ENCODE peak calls at places on chromosomes 3 and 15, in eight cellular contexts. R is tibial nerve; M is psoas muscle; C is SK-N-SH; F is CD4-positive, alpha-beta memory T cell; G is pancreas; P is PC-3; I is choroid plexus epithelial cell. H is an unnamed sample.

GRCh38 chr3:178561239-178561638 is 25.0 kb downstream of the KCNMB2 start:
- DNase-seq in R (no peak), M (no peak), C (no peak), F (no peak), G (no peak), P (no peak), I (peak), H (no peak)

GRCh38 chr3:60198179-60198578 is 1053.1 kb downstream of the FHIT start:
- DNase-seq in R (no peak), M (no peak), C (no peak), F (no peak), G (no peak), P (no peak), I (no peak), H (no peak)

GRCh38 chr3:37457392-37458065 is 283.1 kb upstream of the LRRFIP2 start:
- DNase-seq in R (no peak), M (peak), C (no peak), F (no peak), G (no peak), P (no peak), I (peak), H (no peak)

GRCh38 chr3:52844290-52844985 is 9.6 kb upstream of the MUSTN1 start:
- DNase-seq in R (no peak), M (peak), C (no peak), F (no peak), G (no peak), P (no peak), I (no peak), H (no peak)

GRCh38 chr15:88187195-88187594 is 69.3 kb downstream of the NTRK3 start:
- DNase-seq in R (no peak), M (no peak), C (no peak), F (no peak), G (no peak), P (peak), I (no peak), H (no peak)

GRCh38 chr15:61275901-61276300 is 46.8 kb upstream of the RORA start:
- DNase-seq in R (no peak), M (no peak), C (peak), F (no peak), G (no peak), P (no peak), I (no peak), H (no peak)

GRCh38 chr3:128343287-128344045 is 123.2 kb downstream of the DNAJB8 start:
- DNase-seq in R (no peak), M (peak), C (peak), F (no peak), G (no peak), P (peak), I (peak), H (peak)

GRCh38 chr3:179068779-179069530 is 2.7 kb downstream of the ZMAT3 start:
- DNase-seq in R (no peak), M (no peak), C (peak), F (no peak), G (no peak), P (peak), I (peak), H (no peak)

GRCh38 chr3:188749010-188749617 is 422.7 kb upstream of the TPRG1 start:
- DNase-seq in R (no peak), M (no peak), C (peak), F (peak), G (no peak), P (peak), I (peak), H (no peak)

GRCh38 chr3:17183951-17184550 is 299.3 kb downstream of the PLCL2 start:
- DNase-seq in R (no peak), M (no peak), C (no peak), F (no peak), G (no peak), P (peak), I (peak), H (peak)

GRCh38 chr3:35946857-35947514 is 307.7 kb downstream of the ARPP21 start:
- DNase-seq in R (no peak), M (no peak), C (no peak), F (no peak), G (no peak), P (no peak), I (no peak), H (no peak)

GRCh38 chr15:60507596-60508424 is 28.9 kb upstream of the ICE2 start:
- DNase-seq in R (peak), M (no peak), C (peak), F (peak), G (no peak), P (peak), I (peak), H (no peak)

GRCh38 chr15:67825880-67826716 is 789 bp downstream of the SKOR1 start:
- DNase-seq in R (no peak), M (peak), C (no peak), F (peak), G (peak), P (no peak), I (no peak), H (no peak)

GRCh38 chr15:25701716-25702465 is 161.2 kb downstream of the ATP10A start:
- DNase-seq in R (no peak), M (no peak), C (no peak), F (no peak), G (no peak), P (no peak), I (no peak), H (no peak)

GRCh38 chr3:55042591-55042990 is 114.7 kb upstream of the LRTM1 start:
- DNase-seq in R (no peak), M (no peak), C (no peak), F (no peak), G (no peak), P (no peak), I (peak), H (no peak)

GRCh38 chr15:39574416-39574815 is 6.5 kb upstream of the THBS1 start:
- DNase-seq in R (no peak), M (no peak), C (no peak), F (no peak), G (no peak), P (no peak), I (no peak), H (no peak)

GRCh38 chr15:67724679-67725365 is 100.5 kb upstream of the SKOR1 start:
- DNase-seq in R (no peak), M (no peak), C (no peak), F (no peak), G (no peak), P (no peak), I (no peak), H (no peak)

GRCh38 chr3:142134799-142135325 is 14.5 kb downstream of the TFDP2 start:
- DNase-seq in R (no peak), M (no peak), C (no peak), F (no peak), G (no peak), P (no peak), I (no peak), H (no peak)

GRCh38 chr3:58577269-58577821 is at the start of gene FAM107A:
- DNase-seq in R (peak), M (peak), C (no peak), F (no peak), G (no peak), P (peak), I (peak), H (no peak)

GRCh38 chr3:96813820-96814580 is 394 bp upstream of the EPHA6 start:
- DNase-seq in R (peak), M (peak), C (peak), F (peak), G (peak), P (peak), I (peak), H (no peak)

GRCh38 chr3:96813134-96813819 is 1.1 kb upstream of the EPHA6 start:
- DNase-seq in R (peak), M (peak), C (peak), F (peak), G (peak), P (peak), I (peak), H (no peak)

DNA sequence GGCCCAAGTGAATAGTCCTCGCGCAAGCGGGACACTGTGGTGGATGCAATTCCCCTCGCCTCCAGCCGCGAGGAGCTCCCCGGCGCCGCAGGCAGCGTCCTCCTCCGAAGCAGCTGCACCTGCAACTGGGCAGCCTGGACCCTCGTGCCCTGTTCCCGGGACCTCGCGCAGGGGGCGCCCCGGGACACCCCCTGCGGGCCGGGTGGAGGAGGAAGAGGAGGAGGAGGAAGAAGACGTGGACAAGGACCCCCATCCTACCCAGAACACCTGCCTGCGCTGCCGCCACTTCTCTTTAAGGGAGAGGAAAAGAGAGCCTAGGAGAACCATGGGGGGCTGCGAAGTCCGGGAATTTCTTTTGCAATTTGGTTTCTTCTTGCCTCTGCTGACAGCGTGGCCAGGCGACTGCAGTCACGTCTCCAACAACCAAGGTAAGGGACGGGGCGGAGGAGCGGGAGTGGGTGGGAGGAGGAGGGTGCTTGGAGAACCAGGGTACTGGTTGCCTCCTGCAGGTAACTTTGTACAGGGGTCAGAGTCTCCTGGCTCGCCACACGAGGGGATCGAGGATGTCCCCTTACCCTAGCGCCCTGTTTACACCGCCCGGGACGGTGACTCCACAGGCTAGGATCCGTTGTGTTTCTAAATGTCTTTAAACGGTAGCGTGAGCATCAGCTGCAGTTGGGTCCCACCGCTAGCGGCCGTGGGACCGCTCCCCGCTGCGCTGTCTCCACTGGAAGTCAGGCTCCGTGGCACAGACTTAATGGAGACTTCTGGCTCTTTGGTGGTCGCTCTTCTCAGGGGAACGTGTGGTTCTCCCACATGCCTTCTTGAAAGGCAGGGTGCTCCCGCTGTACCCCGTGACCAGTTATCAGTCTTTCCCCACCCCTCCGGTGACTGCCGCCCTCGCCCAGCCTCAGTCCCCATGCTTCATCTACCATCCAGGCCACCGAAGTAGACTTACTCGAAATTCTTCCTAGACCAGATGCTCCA is at the start of gene EPHA6:
- DNase-seq in R (no peak), M (peak), C (peak), F (no peak), G (peak), P (no peak), I (no peak), H (no peak)
- H3K4me3 ChIP-seq in R (peak), M (peak), C (peak), F (no peak), G (peak), P (peak), I (peak), H (peak)

GRCh38 chr3:184174646-184175492 is at the start of gene AP2M1:
- DNase-seq in R (peak), M (peak), C (peak), F (peak), G (peak), P (peak), I (peak), H (peak)
- H3K4me3 ChIP-seq in R (peak), M (peak), C (peak), F (peak), G (peak), P (peak), I (peak), H (peak)

GRCh38 chr3:134666466-134666865 is 15.6 kb upstream of the KY start:
- DNase-seq in R (no peak), M (no peak), C (no peak), F (no peak), G (no peak), P (peak), I (no peak), H (no peak)

GRCh38 chr3:134667461-134667860 is 16.6 kb upstream of the KY start:
- DNase-seq in R (no peak), M (no peak), C (no peak), F (no peak), G (no peak), P (no peak), I (no peak), H (no peak)

GRCh38 chr3:134666052-134666451 is 15.2 kb upstream of the KY start:
- DNase-seq in R (no peak), M (no peak), C (no peak), F (no peak), G (no peak), P (no peak), I (no peak), H (no peak)

GRCh38 chr3:134667956-134668355 is 17.1 kb upstream of the KY start:
- DNase-seq in R (no peak), M (no peak), C (no peak), F (no peak), G (no peak), P (no peak), I (no peak), H (no peak)

GRCh38 chr3:134666885-134667284 is 16.1 kb upstream of the KY start:
- DNase-seq in R (no peak), M (no peak), C (no peak), F (no peak), G (no peak), P (no peak), I (no peak), H (no peak)
- H3K4me3 ChIP-seq in R (no peak), M (no peak), C (no peak), F (no peak), G (no peak), P (no peak), I (no peak), H (no peak)

GRCh38 chr3:72912532-72912931 is 24.7 kb downstream of the GXYLT2 start:
- DNase-seq in R (no peak), M (no peak), C (no peak), F (no peak), G (no peak), P (no peak), I (peak), H (no peak)
- H3K4me3 ChIP-seq in R (no peak), M (no peak), C (no peak), F (no peak), G (no peak), P (no peak), I (no peak), H (no peak)

GRCh38 chr3:152271465-152272035 is 2.8 kb downstream of the MBNL1 start:
- DNase-seq in R (no peak), M (no peak), C (no peak), F (no peak), G (no peak), P (no peak), I (no peak), H (no peak)

GRCh38 chr3:152270145-152270870 is 1.6 kb downstream of the MBNL1 start:
- DNase-seq in R (no peak), M (peak), C (peak), F (no peak), G (no peak), P (peak), I (peak), H (no peak)

GRCh38 chr3:152269423-152270144 is 855 bp downstream of the MBNL1 start:
- DNase-seq in R (peak), M (peak), C (peak), F (peak), G (no peak), P (peak), I (peak), H (peak)

GRCh38 chr3:152270944-152271343 is 2.2 kb downstream of the MBNL1 start:
- DNase-seq in R (no peak), M (no peak), C (no peak), F (no peak), G (no peak), P (no peak), I (no peak), H (no peak)

DNA sequence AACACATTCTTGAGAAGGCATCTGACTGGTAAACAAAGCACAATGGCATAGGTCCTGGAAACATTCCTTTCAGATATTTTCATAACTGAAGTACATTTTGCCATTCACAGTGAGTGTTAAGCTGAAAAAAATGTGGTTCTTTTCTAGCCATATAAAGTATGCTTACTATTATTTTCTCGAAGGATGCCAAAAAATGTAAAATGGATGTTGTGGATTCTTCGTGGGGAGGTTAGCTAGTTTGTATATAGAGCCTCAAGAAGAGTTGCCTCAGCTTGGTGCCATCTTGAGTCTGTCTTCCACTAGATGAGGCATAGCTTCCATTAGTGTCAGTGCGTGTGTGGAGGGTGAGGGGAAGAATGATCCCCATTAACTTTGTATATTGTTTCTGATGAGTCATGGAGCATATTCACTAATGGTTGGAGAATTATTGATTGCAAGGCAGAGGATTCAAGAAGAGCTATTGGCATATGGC is 4.1 kb downstream of the MBNL1 start:
- DNase-seq in R (no peak), M (no peak), C (no peak), F (peak), G (no peak), P (peak), I (peak), H (peak)
- H3K4me3 ChIP-seq in R (no peak), M (peak), C (no peak), F (peak), G (no peak), P (peak), I (no peak), H (no peak)

H was measured in skeletal muscle cell.